ENCODE peak calls at places on chromosomes 4 and X, in four cellular contexts. J, C, A and Q are unnamed samples.

GRCh38 chr4:157984285-157984911 is 188.4 kb downstream of the GASK1B start:
- DNase-seq in A (no peak), C (no peak), J (no peak), Q (no peak)

GRCh38 chrX:119410027-119410819 is 11.1 kb downstream of the SLC25A43 start:
- DNase-seq in J (no peak), C (no peak), A (no peak), Q (no peak)

GRCh38 chrX:115460565-115460888 is 100.4 kb upstream of the PLS3 start:
- DNase-seq in J (no peak), C (no peak), A (no peak), Q (no peak)

GRCh38 chr4:105619193-105619931 is 66.9 kb downstream of the ARHGEF38 start:
- DNase-seq in C (no peak), A (no peak), J (no peak), Q (no peak)

GRCh38 chr4:169612869-169613859 is 781 bp upstream of the NEK1 start:
- DNase-seq in C (no peak), J (no peak), A (peak), Q (no peak)

GRCh38 chr4:38396845-38397547 is 267.0 kb upstream of the KLF3 start:
- DNase-seq in C (no peak), A (no peak), J (no peak), Q (no peak)

GRCh38 chr4:28562913-28563312 is 1702.3 kb downstream of the STIM2 start:
- DNase-seq in J (no peak), A (no peak), C (no peak), Q (no peak)

GRCh38 chr4:57442834-57443291 is 332.7 kb upstream of the IGFBP7 start:
- DNase-seq in A (peak), J (no peak), C (no peak), Q (no peak)

GRCh38 chr4:23163649-23164436 is 471.1 kb downstream of the GBA3 start:
- DNase-seq in J (no peak), A (no peak), C (no peak), Q (no peak)

GRCh38 chr4:172683016-172683415 is 485.6 kb upstream of the GALNT7 start:
- DNase-seq in C (no peak), J (no peak), A (no peak), Q (no peak)
- TF ChIP-seq SPI1 in C (no peak), J (no peak), A (no peak), Q (no peak)

GRCh38 chr4:156197216-156197615 is 243.6 kb upstream of the CTSO start:
- DNase-seq in A (no peak), C (no peak), J (no peak), Q (no peak)
- TF ChIP-seq SPI1 in A (no peak), C (no peak), J (no peak), Q (no peak)

GRCh38 chr4:10403633-10404445 is 53.4 kb downstream of the ZNF518B start:
- DNase-seq in A (peak), C (no peak), J (no peak), Q (no peak)
- TF ChIP-seq SPI1 in A (no peak), C (no peak), J (no peak), Q (no peak)

GRCh38 chrX:109283870-109284269 is 198.0 kb downstream of the GUCY2F start:
- DNase-seq in C (no peak), A (no peak), J (no peak), Q (no peak)

DNA sequence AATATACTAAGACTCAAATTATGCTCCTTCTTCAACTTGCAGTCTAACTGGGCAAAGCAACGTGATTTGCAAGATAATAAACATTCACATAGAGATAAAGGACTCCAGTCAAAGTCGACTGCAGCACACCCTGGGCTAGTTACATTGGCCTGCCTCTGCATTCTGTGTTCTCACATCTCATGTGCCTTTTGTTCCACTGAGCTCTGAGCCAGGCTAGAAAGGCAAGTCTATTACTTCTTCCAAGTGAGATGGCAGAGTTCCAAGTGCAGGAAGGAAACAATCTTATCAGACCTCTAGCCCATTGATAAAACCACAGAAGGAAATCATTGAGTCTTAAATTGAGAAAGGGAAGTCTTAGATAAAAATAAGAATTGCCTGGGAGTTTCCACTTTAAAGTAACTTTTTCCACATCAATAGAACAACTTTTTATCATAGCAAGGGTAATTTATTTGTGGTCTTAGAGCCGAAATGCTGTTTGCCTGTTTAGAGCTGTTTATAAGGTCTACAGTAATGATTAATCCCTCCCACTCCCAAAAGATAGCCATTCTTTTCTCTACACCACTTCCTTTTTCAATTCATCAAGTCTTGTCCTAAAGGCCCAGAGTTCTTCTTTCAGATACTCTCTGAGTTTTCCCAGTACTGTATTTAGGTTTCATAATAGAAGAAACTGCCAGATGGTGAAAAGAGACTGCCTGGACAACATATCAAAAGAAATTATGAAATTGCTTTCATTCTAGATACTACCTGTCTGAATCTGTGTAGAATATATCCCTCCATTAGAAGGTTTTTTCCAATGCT is 200.2 kb downstream of the GUCY2F start:
- DNase-seq in C (peak), J (no peak), A (no peak), Q (no peak)
- TF ChIP-seq SPI1 in C (no peak), J (peak), A (no peak), Q (peak)

GRCh38 chrX:111180750-111181240 is 84.8 kb downstream of the PAK3 start:
- DNase-seq in C (no peak), A (no peak), J (no peak), Q (no peak)

GRCh38 chrX:111182938-111183337 is 86.9 kb downstream of the PAK3 start:
- DNase-seq in C (no peak), A (no peak), J (no peak), Q (no peak)

GRCh38 chrX:111181883-111182400 is 86.0 kb downstream of the PAK3 start:
- DNase-seq in J (no peak), A (no peak), C (no peak), Q (no peak)
- TF ChIP-seq SPI1 in J (no peak), A (no peak), C (no peak), Q (no peak)